ENCODE peak calls at places on chromosomes 4 and X, in ten cellular contexts. E, K, L, S, B, X, T, R, M and Q are unnamed samples.

GRCh38 chr4:15427126-15427525 is 707 bp upstream of the C1QTNF7 start:
- DNase-seq in B (peak; percentile 58), X (no peak), R (no peak), K (peak; percentile 28), T (no peak), M (no peak), S (no peak), L (no peak), E (no peak), Q (no peak)

GRCh38 chr4:38837849-38838248 is 18.8 kb downstream of the TLR6 start:
- DNase-seq in T (no peak), E (no peak), R (no peak), B (no peak), X (no peak), M (no peak), L (no peak), S (no peak), K (peak; percentile 58), Q (peak; percentile 76)

GRCh38 chr4:151117371-151117962 is 18.0 kb downstream of the RPS3A start:
- DNase-seq in S (peak; percentile 86), E (peak; percentile 47), R (peak; percentile 63), T (peak; percentile 24), X (peak; percentile 73), B (peak; percentile 80), M (peak; percentile 82), L (peak; percentile 44), K (peak; percentile 80), Q (peak; percentile 65)

GRCh38 chrX:23811135-23811781 is 28.3 kb downstream of the SAT1 start:
- DNase-seq in M (no peak), R (no peak), S (no peak), B (no peak), K (no peak), X (peak; percentile 43), T (no peak), E (no peak), L (no peak), Q (no peak)

GRCh38 chrX:30577362-30577961 is at the start of gene TASL:
- DNase-seq in T (no peak), X (no peak), E (no peak), R (no peak), S (peak; percentile 1), L (no peak), K (no peak), M (no peak), B (no peak), Q (peak; percentile 43)

GRCh38 chrX:13805241-13805640 is 11.7 kb downstream of the GPM6B start:
- DNase-seq in M (no peak), X (no peak), K (no peak), S (no peak), B (no peak), E (no peak), R (no peak), T (no peak), L (peak; percentile 10), Q (no peak)

GRCh38 chrX:108001218-108001814 is 19.1 kb upstream of the TEX13B start:
- DNase-seq in M (peak; percentile 51), E (no peak), R (peak; percentile 69), B (peak; percentile 58), K (peak; percentile 66), L (peak; percentile 81), T (peak; percentile 43), S (peak; percentile 64), X (no peak), Q (peak; percentile 37)

GRCh38 chrX:132615396-132616131 is 126.7 kb upstream of the MBNL3 start:
- DNase-seq in R (peak; percentile 68), S (peak; percentile 77), M (peak; percentile 70), X (peak; percentile 76), B (peak; percentile 55), T (peak; percentile 41), K (peak; percentile 58), E (no peak), L (peak; percentile 37), Q (peak; percentile 42)

GRCh38 chrX:154748712-154749339 is 2.1 kb downstream of the GAB3 start:
- DNase-seq in E (peak; percentile 37), T (peak; percentile 33), K (peak; percentile 69), R (peak; percentile 73), L (peak; percentile 70), M (peak; percentile 52), X (peak; percentile 46), B (peak; percentile 61), S (peak; percentile 74), Q (peak; percentile 72)

GRCh38 chr4:151809716-151810115 is 48.9 kb upstream of the GATB start:
- DNase-seq in X (no peak), S (no peak), R (no peak), K (no peak), L (no peak), M (no peak), T (no peak), E (no peak), B (no peak), Q (no peak)

GRCh38 chrX:140572724-140573123 is 67.9 kb upstream of the SOX3 start:
- DNase-seq in T (no peak), M (peak; percentile 52), L (peak; percentile 41), B (peak; percentile 36), E (peak; percentile 3), K (peak; percentile 27), R (peak; percentile 59), X (no peak), S (peak; percentile 53), Q (peak; percentile 39)

GRCh38 chr4:164789047-164789446 is 35.1 kb downstream of the SMIM31 start:
- DNase-seq in B (no peak), X (no peak), T (no peak), R (no peak), M (no peak), E (no peak), S (no peak), L (no peak), K (no peak), Q (no peak)

GRCh38 chrX:43467608-43468234 is 188.4 kb upstream of the MAOA start:
- DNase-seq in R (peak; percentile 8), K (no peak), B (no peak), M (no peak), L (no peak), S (no peak), T (no peak), E (no peak), X (no peak), Q (no peak)

GRCh38 chr4:106868381-106869035 is 167.6 kb downstream of the DKK2 start:
- DNase-seq in K (peak; percentile 32), S (no peak), R (no peak), L (no peak), E (no peak), T (no peak), X (no peak), B (peak; percentile 52), M (no peak), Q (peak; percentile 24)

GRCh38 chr4:112704991-112705845 is 68.3 kb downstream of the LARP7 start:
- DNase-seq in S (peak; percentile 89), M (peak; percentile 74), E (peak; percentile 44), L (peak; percentile 51), B (peak; percentile 52), R (peak; percentile 48), T (peak; percentile 3), K (peak; percentile 67), X (peak; percentile 53), Q (peak; percentile 62)

GRCh38 chr4:185211035-185211434 is 1.6 kb downstream of the SNX25 start:
- DNase-seq in R (no peak), K (no peak), M (no peak), L (peak; percentile 17), B (peak; percentile 20), S (no peak), T (no peak), X (no peak), E (no peak), Q (peak; percentile 14)

GRCh38 chrX:13029831-13030771 is 14.3 kb downstream of the FAM9C start:
- DNase-seq in S (peak; percentile 31), B (no peak), E (no peak), T (no peak), K (no peak), M (peak; percentile 72), X (no peak), L (peak; percentile 87), R (no peak), Q (peak; percentile 63)